ENCODE peak calls at places on chromosomes 16 and 17, in five cellular contexts. L, R, F, I and A are unnamed samples.

GRCh38 chr17:13743906-13744305 is 142.2 kb upstream of the HS3ST3A1 start:
- DNase-seq in L (no peak), R (no peak), F (no peak), I (no peak), A (no peak)

GRCh38 chr17:27952366-27952765 is 59.2 kb upstream of the LYRM9 start:
- DNase-seq in L (no peak), R (no peak), F (no peak), I (no peak), A (no peak)

GRCh38 chr16:88385112-88385594 is 2.4 kb downstream of the ZNF469 start:
- DNase-seq in L (no peak), R (no peak), F (no peak), I (no peak), A (no peak)

GRCh38 chr17:82134101-82134500 is 36.1 kb upstream of the FASN start:
- DNase-seq in L (no peak), R (peak), F (no peak), I (no peak), A (peak)

GRCh38 chr16:3038256-3038655 is 1.5 kb upstream of the BICDL2 start:
- DNase-seq in L (no peak), R (no peak), F (peak), I (peak), A (no peak)

GRCh38 chr17:57554826-57555635 is 190.1 kb downstream of the CCDC182 start:
- DNase-seq in L (no peak), R (no peak), F (no peak), I (no peak), A (no peak)

GRCh38 chr17:80826955-80827645 is 164.5 kb upstream of the CHMP6 start:
- DNase-seq in L (no peak), R (peak), F (no peak), I (no peak), A (peak)

GRCh38 chr16:86016201-86016965 is 117.4 kb downstream of the IRF8 start:
- DNase-seq in L (peak), R (peak), F (peak), I (peak), A (peak)

GRCh38 chr17:8312251-8312650 is 2.2 kb downstream of the ARHGEF15 start:
- DNase-seq in L (no peak), R (no peak), F (no peak), I (no peak), A (no peak)

GRCh38 chr17:77875051-77875780 is 83.3 kb upstream of the TNRC6C start:
- DNase-seq in L (no peak), R (peak), F (no peak), I (no peak), A (peak)

GRCh38 chr17:6427284-6427781 is 7.6 kb downstream of the AIPL1 start:
- DNase-seq in L (peak), R (peak), F (no peak), I (no peak), A (peak)

GRCh38 chr17:7176870-7177209 is 2.3 kb downstream of the ASGR1 start:
- DNase-seq in L (no peak), R (no peak), F (no peak), I (peak), A (no peak)

GRCh38 chr16:81841709-81842108 is 62.6 kb downstream of the PLCG2 start:
- DNase-seq in L (no peak), R (no peak), F (no peak), I (no peak), A (no peak)

GRCh38 chr17:48328457-48328856 is 101.6 kb downstream of the SKAP1 start:
- DNase-seq in L (no peak), R (no peak), F (peak), I (no peak), A (no peak)

GRCh38 chr16:14418795-14419225 is 211.2 kb downstream of the PARN start:
- DNase-seq in L (no peak), R (peak), F (no peak), I (no peak), A (no peak)

GRCh38 chr16:49528564-49529150 is 155.1 kb downstream of the C16orf78 start:
- DNase-seq in L (no peak), R (no peak), F (no peak), I (no peak), A (no peak)

GRCh38 chr17:47726796-47727703 is 6.0 kb upstream of the TBX21 start:
- DNase-seq in L (no peak), R (no peak), F (peak), I (no peak), A (no peak)